ENCODE peak calls at places on chromosome 22, in ten cellular contexts. D is suprapubic skin, V is tibial nerve, O is stomach, K is transverse colon, S is A549, G is K562, J is H1, B is sigmoid colon, H is HepG2. Q is an unnamed sample.

GRCh38 chr22:24695958-24696511 is 78.5 kb downstream of the PIWIL3 start:
- DNase-seq in D (no peak), V (no peak), O (peak; percentile 47), K (no peak), S (no peak), G (peak; percentile 54), J (no peak), B (no peak), H (no peak), Q (no peak)

GRCh38 chr22:41411021-41411851 is 29.5 kb downstream of the TEF start:
- DNase-seq in D (no peak), V (no peak), O (no peak), K (no peak), S (no peak), G (no peak), J (no peak), B (peak; percentile 90), H (no peak), Q (peak; percentile 54)

GRCh38 chr22:35214968-35215367 is 42.3 kb upstream of the HMGXB4 start:
- DNase-seq in D (no peak), V (no peak), O (no peak), K (no peak), S (no peak), G (no peak), J (no peak), B (no peak), H (no peak), Q (no peak)

GRCh38 chr22:31332886-31333285 is 13.3 kb downstream of the PATZ1 start:
- DNase-seq in D (no peak), V (no peak), O (no peak), K (no peak), S (no peak), G (no peak), J (no peak), B (no peak), H (no peak), Q (no peak)

GRCh38 chr22:41532908-41533825 is 11.1 kb downstream of the POLR3H start:
- DNase-seq in D (no peak), V (no peak), O (peak; percentile 82), K (peak; percentile 82), S (peak; percentile 54), G (peak; percentile 81), J (no peak), B (peak; percentile 87), H (peak; percentile 58), Q (peak; percentile 83)

GRCh38 chr22:18927020-18927419 is 9.1 kb downstream of the PRODH start:
- DNase-seq in D (no peak), V (no peak), O (no peak), K (no peak), S (no peak), G (no peak), J (no peak), B (no peak), H (no peak), Q (no peak)

GRCh38 chr22:34004058-34004457 is 83.8 kb upstream of the LARGE1 start:
- DNase-seq in D (no peak), V (no peak), O (no peak), K (no peak), S (no peak), G (no peak), J (no peak), B (no peak), H (no peak), Q (no peak)

GRCh38 chr22:19606332-19607197 is 82.4 kb upstream of the CLDN5 start:
- DNase-seq in D (no peak), V (no peak), O (no peak), K (no peak), S (no peak), G (no peak), J (no peak), B (no peak), H (no peak), Q (no peak)

GRCh38 chr22:20904008-20904979 is 12.9 kb upstream of the CRKL start:
- DNase-seq in D (no peak), V (no peak), O (no peak), K (no peak), S (peak; percentile 82), G (peak; percentile 54), J (no peak), B (no peak), H (peak; percentile 67), Q (no peak)
- TF ChIP-seq EP300 in D (no peak), V (peak; percentile 91), O (no peak), K (no peak), S (no peak), G (peak; percentile 51), J (no peak), B (no peak), H (peak; percentile 12), Q (no peak)

DNA sequence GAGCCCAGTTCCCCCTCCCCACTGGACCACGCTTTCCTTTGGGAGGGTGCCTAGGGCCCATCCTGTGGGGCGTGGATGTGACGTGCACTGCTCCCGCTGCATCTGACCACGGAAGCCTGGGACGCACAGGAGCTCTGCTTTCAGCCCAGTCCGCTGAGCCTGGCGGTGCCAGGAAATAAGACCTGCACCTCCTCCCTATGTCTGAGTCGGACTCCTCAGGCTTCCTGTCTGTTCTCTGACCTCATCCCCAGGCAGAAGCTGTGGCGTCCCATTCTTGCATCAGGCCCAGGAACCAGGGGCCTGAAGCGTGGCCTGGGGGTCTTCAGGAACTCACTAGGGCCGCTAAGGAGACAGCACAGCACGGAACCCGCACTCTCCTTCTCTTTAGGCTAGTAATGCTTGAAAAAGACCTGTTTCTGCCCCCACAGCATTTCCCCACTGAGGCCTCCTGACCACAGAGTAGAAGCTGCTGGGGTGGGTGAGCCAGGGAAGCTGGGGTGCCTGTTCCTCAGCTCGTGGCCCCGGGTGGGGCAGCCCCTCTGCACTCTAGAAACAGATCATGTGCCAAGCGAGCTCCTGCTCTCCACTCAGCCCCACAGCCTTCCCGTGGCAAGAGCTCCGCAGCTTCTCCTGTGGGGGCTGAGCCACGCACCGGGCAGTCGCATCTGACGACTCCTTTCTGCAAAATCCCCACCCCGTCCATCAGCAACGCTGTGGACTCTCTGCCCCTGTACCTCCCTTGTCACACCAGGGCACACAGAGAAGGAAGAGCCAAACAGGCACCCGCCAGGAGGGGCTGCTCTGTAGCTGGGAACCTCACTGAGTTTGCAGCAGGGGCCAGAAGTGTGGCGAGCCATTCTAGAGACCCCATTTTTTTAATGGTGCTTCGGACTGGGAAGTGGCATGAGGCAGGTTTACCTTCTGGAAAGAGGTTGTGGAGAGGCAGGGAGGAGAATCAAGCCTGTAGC is 22.6 kb downstream of the MOV10L1 start:
- DNase-seq in D (no peak), V (no peak), O (no peak), K (no peak), S (no peak), G (no peak), J (no peak), B (no peak), H (no peak), Q (no peak)
- TF ChIP-seq EP300 in D (no peak), V (no peak), O (no peak), K (no peak), S (no peak), G (no peak), J (no peak), B (no peak), H (no peak), Q (no peak)

GRCh38 chr22:26893034-26893710 is 235.8 kb downstream of the MIAT start:
- DNase-seq in D (no peak), V (no peak), O (no peak), K (no peak), S (no peak), G (no peak), J (no peak), B (no peak), H (no peak), Q (no peak)

GRCh38 chr22:26890870-26891269 is 233.5 kb downstream of the MIAT start:
- DNase-seq in D (no peak), V (no peak), O (no peak), K (no peak), S (peak; percentile 40), G (no peak), J (no peak), B (no peak), H (no peak), Q (no peak)

GRCh38 chr22:26893711-26894110 is 236.3 kb downstream of the MIAT start:
- DNase-seq in D (no peak), V (no peak), O (no peak), K (no peak), S (no peak), G (no peak), J (no peak), B (no peak), H (no peak), Q (no peak)

GRCh38 chr22:26891431-26891830 is 234.0 kb downstream of the MIAT start:
- DNase-seq in D (no peak), V (no peak), O (no peak), K (no peak), S (no peak), G (no peak), J (no peak), B (no peak), H (no peak), Q (no peak)

DNA sequence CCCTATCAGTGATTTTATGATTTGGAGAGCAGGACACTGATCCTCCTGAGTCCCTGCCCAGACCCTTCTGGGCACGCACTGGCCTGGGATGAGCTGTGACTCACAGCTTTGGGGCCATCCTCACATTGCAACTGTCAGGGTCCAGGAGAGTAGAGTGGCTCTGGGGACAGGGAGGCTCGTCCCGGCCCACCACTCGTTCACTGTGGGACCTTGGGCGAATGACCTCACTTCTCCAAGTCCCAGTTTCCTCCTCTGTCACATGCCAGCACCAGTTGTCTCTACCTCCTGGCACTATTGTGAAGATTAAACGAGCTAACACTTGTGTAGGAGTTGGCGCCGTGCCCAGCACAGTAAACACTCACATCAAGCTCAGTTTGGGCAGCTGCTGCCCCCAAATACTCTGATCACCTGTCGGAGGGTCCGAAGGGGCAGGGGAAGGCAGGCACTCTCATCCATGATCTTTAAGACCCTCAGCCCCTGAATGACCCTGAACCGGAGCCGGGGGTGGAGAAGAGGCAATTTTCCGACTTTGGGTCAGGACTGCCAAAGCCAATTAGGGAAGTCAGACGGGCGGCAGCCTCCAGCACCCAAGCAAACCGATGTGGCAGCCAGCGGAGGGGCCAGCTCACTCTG is 235.1 kb downstream of the MIAT start:
- DNase-seq in D (no peak), V (no peak), O (peak; percentile 49), K (peak; percentile 15), S (peak; percentile 24), G (no peak), J (no peak), B (peak; percentile 72), H (no peak), Q (no peak)
- TF ChIP-seq EP300 in D (no peak), V (no peak), O (no peak), K (no peak), S (no peak), G (no peak), J (no peak), B (no peak), H (no peak), Q (no peak)

GRCh38 chr22:37410174-37411055 is 16.9 kb downstream of the ELFN2 start:
- DNase-seq in D (no peak), V (no peak), O (no peak), K (no peak), S (no peak), G (no peak), J (no peak), B (no peak), H (no peak), Q (no peak)
- TF ChIP-seq EP300 in D (no peak), V (no peak), O (no peak), K (no peak), S (no peak), G (no peak), J (no peak), B (no peak), H (no peak), Q (no peak)

GRCh38 chr22:36336246-36337182 is 51.3 kb downstream of the MYH9 start:
- DNase-seq in D (no peak), V (no peak), O (no peak), K (no peak), S (no peak), G (no peak), J (no peak), B (no peak), H (no peak), Q (no peak)
- TF ChIP-seq EP300 in D (no peak), V (peak; percentile 3), O (no peak), K (no peak), S (no peak), G (no peak), J (no peak), B (no peak), H (no peak), Q (no peak)

Q was measured in ovary.